ENCODE peak calls at places on chromosomes 13 and 19, in four cellular contexts. O is K562, H is HCT116, N is HepG2. T is an unnamed sample.

GRCh38 chr19:35318679-35319448 is 10.1 kb upstream of the CD22 start:
- DNase-seq in O (peak), H (peak), N (peak), T (no peak)

GRCh38 chr19:38928406-38929001 is 2.1 kb downstream of the SARS2 start:
- DNase-seq in O (no peak), H (no peak), N (no peak), T (no peak)

GRCh38 chr13:50011461-50011860 is 3.8 kb upstream of the KCNRG start:
- DNase-seq in O (no peak), H (no peak), N (no peak), T (no peak)

GRCh38 chr13:36520111-36520510 is 87.8 kb downstream of the CCNA1 start:
- DNase-seq in O (no peak), H (no peak), N (no peak), T (no peak)

GRCh38 chr13:24033527-24034302 is 126.8 kb upstream of the SPATA13 start:
- DNase-seq in O (no peak), H (no peak), N (no peak), T (no peak)

GRCh38 chr19:1311543-1312091 is 25.9 kb downstream of the EFNA2 start:
- DNase-seq in O (no peak), H (no peak), N (no peak), T (no peak)

GRCh38 chr13:97266328-97266727 is 44.2 kb downstream of the MBNL2 start:
- DNase-seq in O (no peak), H (no peak), N (no peak), T (no peak)

GRCh38 chr19:35790981-35791813 is 15.8 kb downstream of the ARHGAP33 start:
- DNase-seq in O (no peak), H (no peak), N (peak), T (no peak)

GRCh38 chr13:76711515-76712182 is 174.6 kb downstream of the KCTD12 start:
- DNase-seq in O (no peak), H (no peak), N (no peak), T (no peak)

GRCh38 chr19:29054886-29055675 is 157.9 kb downstream of the UQCRFS1 start:
- DNase-seq in O (no peak), H (no peak), N (no peak), T (no peak)

GRCh38 chr13:45121421-45121820 is 1.1 kb downstream of the GTF2F2 start:
- DNase-seq in O (no peak), H (peak), N (peak), T (peak)

GRCh38 chr13:45122941-45123340 is 2.6 kb downstream of the GTF2F2 start:
- DNase-seq in O (no peak), H (no peak), N (no peak), T (no peak)

GRCh38 chr13:45119990-45120864 is at the start of gene GTF2F2:
- DNase-seq in O (peak), H (peak), N (peak), T (peak)

GRCh38 chr13:45120967-45121366 is 657 bp downstream of the GTF2F2 start:
- DNase-seq in O (no peak), H (no peak), N (no peak), T (no peak)

GRCh38 chr13:45119469-45119989 is 781 bp upstream of the GTF2F2 start:
- DNase-seq in O (no peak), H (no peak), N (no peak), T (peak)
- TF ChIP-seq ELF1 in O (no peak), H (no peak), N (no peak), T (no peak)

GRCh38 chr19:42247631-42248199 is 5.3 kb upstream of the GSK3A start:
- DNase-seq in O (no peak), H (no peak), N (no peak), T (no peak)

GRCh38 chr19:42246869-42247630 is 4.6 kb upstream of the GSK3A start:
- DNase-seq in O (no peak), H (no peak), N (no peak), T (no peak)

GRCh38 chr19:42248270-42249148 is 6.1 kb upstream of the GSK3A start:
- DNase-seq in O (no peak), H (no peak), N (no peak), T (no peak)

GRCh38 chr19:42244452-42245220 is 2.2 kb upstream of the GSK3A start:
- DNase-seq in O (peak), H (peak), N (peak), T (peak)

DNA sequence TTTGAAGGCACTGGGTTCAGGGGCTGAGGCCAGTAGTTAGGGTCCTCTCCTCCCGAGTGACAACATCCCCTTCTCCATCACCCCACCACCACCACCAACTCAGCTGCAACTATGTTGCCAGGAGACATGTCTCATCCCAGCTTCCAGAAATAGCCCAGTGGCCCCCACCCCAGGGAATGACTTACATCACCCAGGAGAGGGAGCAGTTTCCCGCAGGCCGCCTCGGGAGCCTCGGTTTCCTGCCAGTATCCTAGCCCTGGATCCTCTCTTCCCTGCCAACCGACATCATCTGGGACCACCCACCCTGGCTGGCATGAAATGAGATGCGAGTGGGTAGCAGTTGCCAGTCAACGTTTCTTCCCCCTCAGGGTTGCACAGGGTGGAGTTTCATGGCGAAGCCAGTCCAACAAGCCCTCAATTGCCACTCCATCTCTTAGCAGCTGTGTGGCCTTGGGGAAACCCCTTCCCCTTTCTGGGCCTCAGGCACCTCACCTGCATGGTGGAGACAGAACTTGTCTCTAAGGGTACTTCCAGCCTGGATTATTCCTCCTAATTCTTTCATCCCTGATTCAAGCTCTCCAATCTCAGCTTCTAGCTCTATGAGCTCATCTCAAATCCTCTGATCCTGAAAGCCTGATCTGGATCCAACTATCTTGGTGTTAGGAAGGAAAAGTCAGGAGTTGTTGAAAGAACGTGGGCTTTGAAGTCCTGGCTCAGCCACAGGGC is 3.9 kb upstream of the GSK3A start:
- DNase-seq in O (peak), H (no peak), N (no peak), T (peak)
- H3K27ac ChIP-seq in O (peak), H (peak), N (peak), T (peak)

DNA sequence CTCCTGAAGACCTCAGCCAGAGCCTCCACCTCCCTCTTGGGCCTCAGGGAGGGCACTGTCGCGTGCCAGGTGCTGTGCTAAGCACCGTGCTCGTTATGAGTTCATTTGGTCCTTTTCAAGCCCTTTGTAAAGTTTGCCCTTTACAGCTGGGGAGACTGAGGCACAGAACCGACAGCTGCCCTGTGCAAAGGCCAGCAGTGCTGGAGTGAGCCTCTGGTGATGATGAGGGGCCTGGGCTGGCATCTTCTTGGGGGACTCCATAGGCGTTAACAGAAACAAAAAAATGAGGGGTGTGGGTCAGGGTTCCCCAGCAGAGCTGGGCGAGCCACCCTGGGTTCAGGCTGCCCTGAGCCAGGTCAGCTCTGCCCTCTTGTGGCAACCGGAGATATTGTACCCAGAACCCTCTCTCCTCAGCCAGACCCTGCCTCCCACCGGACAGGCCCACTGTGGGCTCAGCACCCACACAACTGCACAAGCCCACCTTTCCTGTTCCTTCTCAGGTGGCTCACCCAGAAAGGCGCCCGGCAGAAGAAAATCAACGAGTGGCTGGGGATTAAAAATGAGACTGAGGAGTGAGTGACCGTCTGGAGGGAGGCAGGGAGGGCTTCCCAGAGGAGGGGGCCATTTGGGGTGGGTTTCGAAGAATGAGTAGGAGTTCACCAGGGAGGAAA is 5.5 kb upstream of the IFI30 start:
- DNase-seq in O (peak), H (no peak), N (no peak), T (peak)
- TF ChIP-seq ELF1 in O (no peak), H (no peak), N (no peak), T (no peak)

DNA sequence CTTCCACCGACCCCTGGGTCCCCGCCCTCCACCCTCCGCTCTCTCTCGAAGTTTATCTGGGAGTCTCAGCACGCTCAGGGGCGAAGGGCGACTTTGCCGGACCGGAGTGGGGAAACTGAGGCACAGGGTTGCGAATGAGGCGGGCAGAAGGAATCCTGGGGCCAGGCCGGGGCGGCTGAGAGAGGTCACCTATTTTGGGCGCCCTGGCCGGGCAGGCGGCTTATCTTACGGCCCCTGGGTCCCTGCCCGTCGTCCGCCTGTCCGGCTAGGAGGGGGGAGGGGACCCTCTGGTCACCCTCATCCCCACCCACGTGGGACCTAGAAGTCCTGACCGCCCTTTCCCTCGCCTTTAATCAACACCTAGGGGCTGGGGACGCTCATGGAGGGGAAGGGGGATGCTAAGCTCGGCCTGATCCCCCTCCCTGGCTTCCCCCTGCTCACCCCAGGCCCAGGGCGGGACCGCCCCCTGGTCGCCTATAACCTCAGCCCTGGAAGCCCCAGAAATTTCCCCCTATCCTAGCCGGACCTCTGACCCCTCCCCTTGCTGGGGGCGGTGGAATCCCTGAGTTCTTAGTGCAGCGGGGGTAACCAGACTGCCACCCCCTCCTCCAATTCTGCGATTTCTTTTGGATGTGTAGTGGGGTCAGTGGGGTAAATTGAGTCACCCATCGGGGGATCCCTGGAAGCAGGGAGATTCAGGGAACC is 556 bp downstream of the TRIP10 start:
- DNase-seq in O (peak), H (no peak), N (no peak), T (peak)
- H3K27ac ChIP-seq in O (peak), H (peak), N (peak), T (peak)

T was measured in SK-N-SH.